ENCODE peak calls at places on chromosomes 13 and 19, in four cellular contexts. F is type B pancreatic cell, X is AG10803, O is neural crest cell. Y is an unnamed sample.
A peak's percentile ranks its signal among the peaks of the same experiment; 100 is the strongest.

GRCh38 chr19:53865918-53866696 is 1.6 kb upstream of the MYADM start:
- DNase-seq in F (peak; percentile 77), X (peak; percentile 85), O (peak; percentile 46), Y (peak; percentile 62)

GRCh38 chr13:48979892-48980291 is 4.2 kb downstream of the FNDC3A start:
- DNase-seq in F (no peak), X (no peak), O (no peak), Y (no peak)

GRCh38 chr19:30060872-30061556 is 119.0 kb downstream of the URI1 start:
- DNase-seq in F (no peak), X (no peak), O (no peak), Y (no peak)

GRCh38 chr19:17320435-17320834 is 11.1 kb downstream of the DDA1 start:
- DNase-seq in F (no peak), X (no peak), O (no peak), Y (no peak)

GRCh38 chr13:37889102-37889501 is 19.5 kb upstream of the TRPC4 start:
- DNase-seq in F (no peak), X (no peak), O (no peak), Y (peak; percentile 4)

GRCh38 chr19:4694211-4694987 is 24.3 kb upstream of the MYDGF start:
- DNase-seq in F (no peak), X (peak; percentile 84), O (no peak), Y (peak; percentile 100)

GRCh38 chr19:49851456-49852259 is 699 bp downstream of the PTOV1 start:
- DNase-seq in F (no peak), X (no peak), O (no peak), Y (no peak)

GRCh38 chr13:113901642-113902041 is 37.8 kb upstream of the GAS6 start:
- DNase-seq in F (peak; percentile 29), X (no peak), O (no peak), Y (no peak)

GRCh38 chr13:51452391-51453307 is at the start of gene INTS6:
- DNase-seq in F (peak; percentile 99), X (peak; percentile 100), O (peak; percentile 98), Y (peak; percentile 99)

GRCh38 chr13:99389520-99390304 is 82.5 kb upstream of the GPR183 start:
- DNase-seq in F (no peak), X (no peak), O (no peak), Y (no peak)

GRCh38 chr13:83229574-83230300 is 652.5 kb downstream of the SLITRK1 start:
- DNase-seq in F (no peak), X (peak; percentile 53), O (no peak), Y (no peak)

GRCh38 chr19:3073159-3073563 is 10.9 kb upstream of the TLE5 start:
- DNase-seq in F (no peak), X (peak; percentile 68), O (no peak), Y (peak; percentile 54)

GRCh38 chr19:18110833-18111232 is 13.3 kb downstream of the MAST3 start:
- DNase-seq in F (no peak), X (no peak), O (no peak), Y (no peak)

GRCh38 chr19:5956323-5956722 is 21.6 kb downstream of the RANBP3 start:
- DNase-seq in F (no peak), X (no peak), O (no peak), Y (no peak)

GRCh38 chr19:5143471-5144411 is 174.8 kb downstream of the KDM4B start:
- DNase-seq in F (no peak), X (no peak), O (no peak), Y (no peak)

GRCh38 chr13:111508902-111509509 is 188.6 kb downstream of the TEX29 start:
- DNase-seq in F (no peak), X (no peak), O (no peak), Y (no peak)

GRCh38 chr19:34644991-34645461 is 31.9 kb downstream of the SCGB2B2 start:
- DNase-seq in F (no peak), X (no peak), O (no peak), Y (no peak)
- TF ChIP-seq CTCF in F (no peak), X (no peak), O (no peak), Y (no peak)

GRCh38 chr13:90867336-90867683 is 480.2 kb upstream of the MIR17HG start:
- DNase-seq in F (peak; percentile 72), X (peak; percentile 66), O (peak; percentile 70), Y (peak; percentile 84)
- TF ChIP-seq CTCF in F (peak; percentile 90), X (peak; percentile 89), O (peak; percentile 86), Y (peak; percentile 57)

DNA sequence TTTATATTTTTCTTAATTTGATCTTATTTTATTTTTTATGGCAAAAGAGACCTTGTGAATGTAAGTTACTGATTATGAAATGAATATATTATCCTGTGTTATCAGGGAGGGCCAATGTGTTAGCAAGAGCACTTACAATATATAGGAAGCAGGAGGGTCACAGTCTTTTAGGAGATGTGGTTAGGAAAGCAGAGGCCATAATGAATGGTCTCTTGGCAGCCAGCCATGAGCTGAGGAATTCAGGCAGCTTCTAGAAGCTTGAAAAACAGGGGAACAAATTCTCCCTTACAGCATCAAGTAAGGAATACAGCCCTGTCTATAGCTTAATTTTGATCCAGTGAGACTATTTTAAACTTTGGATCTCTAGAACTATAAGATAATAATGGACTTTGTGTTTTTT is 2374.6 kb downstream of the PCDH9 start:
- DNase-seq in F (no peak), X (peak; percentile 6), O (no peak), Y (peak; percentile 3)
- TF ChIP-seq CTCF in F (no peak), X (no peak), O (no peak), Y (no peak)

DNA sequence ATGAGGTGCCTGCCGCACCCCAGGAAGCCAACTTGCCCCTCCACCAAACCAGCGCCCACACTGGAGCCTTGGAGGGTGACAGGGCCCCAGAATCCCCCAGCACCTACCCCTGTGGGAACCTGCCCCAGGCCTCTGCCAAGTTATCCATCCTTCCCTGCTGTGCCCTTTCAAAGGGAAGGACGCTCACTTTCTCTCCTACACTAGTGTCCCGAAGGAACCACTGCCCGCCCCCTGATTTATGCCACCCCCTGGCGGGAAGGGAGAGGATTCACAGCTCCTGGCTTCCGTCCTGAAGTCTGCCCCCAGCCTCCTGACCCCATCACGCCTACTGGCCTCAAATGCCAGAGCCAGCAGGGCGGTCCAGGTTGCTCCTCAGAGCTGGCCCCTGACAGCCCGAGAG is 1.4 kb downstream of the EVI5L start:
- DNase-seq in F (no peak), X (peak; percentile 46), O (no peak), Y (peak; percentile 68)
- TF ChIP-seq CTCF in F (peak; percentile 41), X (peak; percentile 50), O (peak; percentile 48), Y (peak; percentile 33)

GRCh38 chr19:39370735-39371134 is 20.2 kb downstream of the PAF1 start:
- DNase-seq in F (no peak), X (no peak), O (no peak), Y (no peak)
- TF ChIP-seq CTCF in F (no peak), X (no peak), O (no peak), Y (no peak)

GRCh38 chr19:36688058-36688457 is 646 bp downstream of the ZNF567 start:
- DNase-seq in F (no peak), X (no peak), O (no peak), Y (no peak)

GRCh38 chr19:36685835-36686234 is 1.6 kb upstream of the ZNF567 start:
- DNase-seq in F (no peak), X (no peak), O (no peak), Y (no peak)

GRCh38 chr19:36686365-36687213 is 823 bp upstream of the ZNF567 start:
- DNase-seq in F (no peak), X (no peak), O (no peak), Y (peak; percentile 20)

DNA sequence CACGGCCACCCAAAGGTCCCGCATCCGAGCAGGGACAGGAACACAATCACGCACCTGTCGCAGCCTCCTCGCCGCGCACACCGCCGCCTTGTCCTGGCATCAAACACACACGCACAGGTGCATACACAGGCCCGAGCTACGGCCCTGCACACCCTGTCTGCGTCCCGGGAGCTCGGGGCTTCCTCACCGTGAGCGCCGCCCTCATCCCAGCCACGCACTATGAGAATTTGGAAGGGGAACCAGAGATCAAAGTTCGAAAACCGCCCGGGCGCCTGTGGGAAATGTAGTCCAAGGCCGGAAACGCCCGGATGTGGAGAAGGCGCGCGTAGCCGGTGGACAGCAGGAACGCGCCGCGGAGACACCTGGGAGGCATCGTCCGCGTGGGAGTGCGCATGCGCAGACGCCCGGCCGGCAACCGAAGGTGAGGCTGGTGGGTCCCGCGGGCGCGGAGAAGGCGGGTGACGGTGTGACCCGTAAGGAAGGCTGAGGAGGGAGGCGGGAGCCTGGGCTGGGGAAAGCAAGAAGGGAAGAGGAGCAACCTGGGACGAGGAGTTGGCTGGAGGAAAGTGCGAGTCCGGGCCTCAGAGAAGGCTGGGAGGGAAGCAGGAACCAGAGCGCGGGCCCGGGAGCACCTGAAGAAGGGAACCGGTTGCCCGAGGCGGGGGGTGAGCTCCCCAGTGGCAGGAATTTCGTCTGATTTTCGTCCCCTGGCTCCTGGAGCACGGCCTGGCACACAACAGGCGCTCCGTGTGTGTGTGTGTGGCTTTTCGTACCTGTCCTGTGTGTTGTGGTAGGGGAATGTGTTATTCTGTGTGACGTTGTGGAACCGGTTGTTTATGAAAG is at the start of gene ZNF567:
- DNase-seq in F (peak; percentile 99), X (peak; percentile 92), O (peak; percentile 92), Y (peak; percentile 99)
- TF ChIP-seq CTCF in F (peak; percentile 29), X (no peak), O (no peak), Y (no peak)